ENCODE peak calls at places on chromosomes 11 and 22, in five cellular contexts. C, L, N, B and J are unnamed samples.
A peak's percentile ranks its signal among the peaks of the same experiment; 100 is the strongest.

GRCh38 chr11:45988922-45989321 is 66.5 kb downstream of the LARGE2 start:
- DNase-seq in C (no peak), L (no peak), N (no peak), B (no peak), J (no peak)

GRCh38 chr11:19389787-19390303 is 149.1 kb upstream of the E2F8 start:
- DNase-seq in C (no peak), L (peak; percentile 32), N (no peak), B (no peak), J (no peak)

GRCh38 chr11:107272561-107272960 is 185.1 kb downstream of the CWF19L2 start:
- DNase-seq in C (no peak), L (no peak), N (no peak), B (no peak), J (no peak)

GRCh38 chr22:46057206-46057605 is 80.2 kb upstream of the WNT7B start:
- DNase-seq in C (no peak), L (no peak), N (no peak), B (no peak), J (no peak)

GRCh38 chr11:70206226-70206785 is 3.2 kb downstream of the FADD start:
- DNase-seq in C (no peak), L (no peak), N (no peak), B (no peak), J (no peak)

GRCh38 chr11:96306933-96307747 is 35.9 kb downstream of the MAML2 start:
- DNase-seq in C (peak; percentile 78), L (peak; percentile 100), N (peak; percentile 19), B (no peak), J (peak; percentile 95)

GRCh38 chr11:64344160-64344559 is 4.2 kb downstream of the CCDC88B start:
- DNase-seq in C (no peak), L (no peak), N (no peak), B (no peak), J (no peak)

GRCh38 chr11:76763573-76764348 is 19.4 kb upstream of the TSKU start:
- DNase-seq in C (no peak), L (peak; percentile 54), N (no peak), B (no peak), J (no peak)

GRCh38 chr22:22933100-22933806 is 45.6 kb downstream of the IGLL5 start:
- DNase-seq in C (no peak), L (no peak), N (no peak), B (no peak), J (no peak)

GRCh38 chr11:95586681-95587080 is 202.9 kb downstream of the FAM76B start:
- DNase-seq in C (no peak), L (no peak), N (no peak), B (no peak), J (no peak)

GRCh38 chr11:15711311-15711710 is 596.6 kb downstream of the INSC start:
- DNase-seq in C (no peak), L (no peak), N (no peak), B (no peak), J (no peak)

GRCh38 chr11:75276696-75277095 is 36.1 kb downstream of the TPBGL start:
- DNase-seq in C (no peak), L (no peak), N (no peak), B (no peak), J (no peak)

GRCh38 chr11:66843776-66844495 is 695 bp downstream of the RCE1 start:
- DNase-seq in C (no peak), L (no peak), N (no peak), B (no peak), J (no peak)

GRCh38 chr11:118050208-118050891 is 26.5 kb upstream of the TMPRSS4 start:
- DNase-seq in C (no peak), L (no peak), N (no peak), B (no peak), J (no peak)

GRCh38 chr11:59138643-59139042 is 4.0 kb upstream of the FAM111A start:
- DNase-seq in C (no peak), L (no peak), N (no peak), B (no peak), J (no peak)

GRCh38 chr22:45425101-45425500 is 11.6 kb downstream of the RIBC2 start:
- DNase-seq in C (no peak), L (peak; percentile 44), N (no peak), B (no peak), J (no peak)

GRCh38 chr11:113488931-113489351 is 13.7 kb upstream of the DRD2 start:
- DNase-seq in C (no peak), L (no peak), N (no peak), B (no peak), J (no peak)

GRCh38 chr11:115745545-115746265 is 241.5 kb upstream of the CADM1 start:
- DNase-seq in C (no peak), L (no peak), N (no peak), B (no peak), J (no peak)

GRCh38 chr11:98657711-98658110 is 363.0 kb upstream of the CNTN5 start:
- DNase-seq in C (no peak), L (no peak), N (no peak), B (no peak), J (no peak)

GRCh38 chr11:34478845-34479663 is 34.5 kb downstream of the ELF5 start:
- DNase-seq in C (no peak), L (no peak), N (no peak), B (no peak), J (no peak)

GRCh38 chr11:4882543-4882942 is 843 bp downstream of the OR51T1 start:
- DNase-seq in C (no peak), L (no peak), N (no peak), B (no peak), J (no peak)

GRCh38 chr22:31103111-31103510 is 4.3 kb downstream of the SELENOM start:
- DNase-seq in C (no peak), L (peak; percentile 15), N (no peak), B (no peak), J (no peak)

GRCh38 chr11:46307369-46307768 is 29.9 kb downstream of the CREB3L1 start:
- DNase-seq in C (no peak), L (no peak), N (no peak), B (no peak), J (no peak)

GRCh38 chr11:85685131-85685819 is 720 bp downstream of the CCDC89 start:
- DNase-seq in C (no peak), L (no peak), N (no peak), B (no peak), J (no peak)

GRCh38 chr22:44455151-44455962 is 42.7 kb downstream of the RTL6 start:
- DNase-seq in C (no peak), L (peak; percentile 34), N (no peak), B (peak; percentile 57), J (no peak)

GRCh38 chr11:126917531-126918204 is 82.9 kb downstream of the KIRREL3 start:
- DNase-seq in C (peak; percentile 67), L (peak; percentile 53), N (no peak), B (no peak), J (no peak)

GRCh38 chr11:42870480-42870879 is 441.3 kb upstream of the API5 start:
- DNase-seq in C (no peak), L (no peak), N (no peak), B (no peak), J (no peak)

GRCh38 chr22:22450343-22450839 is 58.2 kb downstream of the ZNF280B start:
- DNase-seq in C (no peak), L (no peak), N (no peak), B (no peak), J (no peak)

GRCh38 chr11:67409261-67409666 is 5.4 kb downstream of the TBC1D10C start:
- DNase-seq in C (no peak), L (no peak), N (no peak), B (peak; percentile 61), J (no peak)

GRCh38 chr11:113350646-113351045 is 36.3 kb downstream of the TTC12 start:
- DNase-seq in C (no peak), L (no peak), N (peak; percentile 69), B (no peak), J (no peak)

GRCh38 chr22:26949193-26949592 is 291.8 kb downstream of the MIAT start:
- DNase-seq in C (peak; percentile 36), L (no peak), N (no peak), B (no peak), J (no peak)

GRCh38 chr11:119509277-119509841 is 86.4 kb upstream of the THY1 start:
- DNase-seq in C (no peak), L (no peak), N (no peak), B (no peak), J (no peak)

GRCh38 chr11:9615031-9615451 is 41.6 kb downstream of the WEE1 start:
- DNase-seq in C (no peak), L (no peak), N (no peak), B (no peak), J (no peak)

GRCh38 chr11:90135016-90135415 is 553 bp downstream of the NAALAD2 start:
- DNase-seq in C (no peak), L (no peak), N (no peak), B (no peak), J (no peak)

GRCh38 chr11:117442049-117442868 is 114.6 kb downstream of the CEP164 start:
- DNase-seq in C (no peak), L (no peak), N (no peak), B (no peak), J (no peak)

GRCh38 chr11:67276821-67277230 is 10.6 kb downstream of the GRK2 start:
- DNase-seq in C (no peak), L (no peak), N (no peak), B (no peak), J (no peak)

GRCh38 chr11:13620063-13620462 is 48.4 kb upstream of the FAR1 start:
- DNase-seq in C (no peak), L (no peak), N (no peak), B (no peak), J (no peak)

GRCh38 chr22:49282596-49282995 is 545.1 kb downstream of the BRD1 start:
- DNase-seq in C (no peak), L (no peak), N (no peak), B (no peak), J (no peak)

GRCh38 chr11:119721129-119722120 is 7.6 kb downstream of the NECTIN1 start:
- DNase-seq in C (peak; percentile 41), L (no peak), N (no peak), B (no peak), J (no peak)